ENCODE peak calls at places on chromosomes 12 and 14, in eight cellular contexts. One of them, this sample, is unnamed.

GRCh38 chr12:107759410-107759809 is 1.5 kb downstream of the PRDM4 start:
- DNase-seq in astrocyte of the spinal cord: peak
- DNase-seq in AG09309: peak
- DNase-seq in stomach: no peak
- DNase-seq in CD8-positive, alpha-beta T cell: peak
- DNase-seq in fibroblast of mammary gland: peak
- DNase-seq in IMR-90: peak
- DNase-seq in RWPE1: peak
- DNase-seq in this sample: peak

GRCh38 chr14:21987937-21988336 is 314.3 kb upstream of the OR4E1 start:
- DNase-seq in astrocyte of the spinal cord: peak
- DNase-seq in AG09309: no peak
- DNase-seq in stomach: no peak
- DNase-seq in CD8-positive, alpha-beta T cell: no peak
- DNase-seq in fibroblast of mammary gland: peak
- DNase-seq in IMR-90: peak
- DNase-seq in RWPE1: peak
- DNase-seq in this sample: no peak

GRCh38 chr12:48445538-48445937 is 26.8 kb upstream of the ANP32D start:
- DNase-seq in astrocyte of the spinal cord: no peak
- DNase-seq in AG09309: no peak
- DNase-seq in stomach: no peak
- DNase-seq in CD8-positive, alpha-beta T cell: no peak
- DNase-seq in fibroblast of mammary gland: no peak
- DNase-seq in IMR-90: no peak
- DNase-seq in RWPE1: no peak
- DNase-seq in this sample: no peak

GRCh38 chr12:32907166-32907565 is 10.6 kb upstream of the PKP2 start:
- DNase-seq in astrocyte of the spinal cord: no peak
- DNase-seq in AG09309: no peak
- DNase-seq in stomach: no peak
- DNase-seq in CD8-positive, alpha-beta T cell: no peak
- DNase-seq in fibroblast of mammary gland: no peak
- DNase-seq in IMR-90: no peak
- DNase-seq in RWPE1: no peak
- DNase-seq in this sample: no peak

GRCh38 chr12:59938190-59938962 is 342.5 kb downstream of the SLC16A7 start:
- DNase-seq in astrocyte of the spinal cord: no peak
- DNase-seq in AG09309: no peak
- DNase-seq in stomach: no peak
- DNase-seq in CD8-positive, alpha-beta T cell: no peak
- DNase-seq in fibroblast of mammary gland: no peak
- DNase-seq in IMR-90: no peak
- DNase-seq in RWPE1: no peak
- DNase-seq in this sample: no peak

GRCh38 chr14:90820958-90821357 is 4.7 kb upstream of the TTC7B start:
- DNase-seq in astrocyte of the spinal cord: peak
- DNase-seq in AG09309: peak
- DNase-seq in stomach: peak
- DNase-seq in CD8-positive, alpha-beta T cell: peak
- DNase-seq in fibroblast of mammary gland: peak
- DNase-seq in IMR-90: peak
- DNase-seq in RWPE1: peak
- DNase-seq in this sample: no peak

GRCh38 chr12:26126340-26127284 is 1.8 kb upstream of the BHLHE41 start:
- DNase-seq in astrocyte of the spinal cord: peak
- DNase-seq in AG09309: no peak
- DNase-seq in stomach: peak
- DNase-seq in CD8-positive, alpha-beta T cell: no peak
- DNase-seq in fibroblast of mammary gland: peak
- DNase-seq in IMR-90: peak
- DNase-seq in RWPE1: peak
- DNase-seq in this sample: no peak

GRCh38 chr14:104549536-104550339 is 29.8 kb upstream of the C14orf180 start:
- DNase-seq in astrocyte of the spinal cord: no peak
- DNase-seq in AG09309: no peak
- DNase-seq in stomach: no peak
- DNase-seq in CD8-positive, alpha-beta T cell: no peak
- DNase-seq in fibroblast of mammary gland: no peak
- DNase-seq in IMR-90: no peak
- DNase-seq in RWPE1: no peak
- DNase-seq in this sample: no peak

GRCh38 chr14:49820176-49820575 is 32.4 kb downstream of the NEMF start:
- DNase-seq in astrocyte of the spinal cord: no peak
- DNase-seq in AG09309: no peak
- DNase-seq in stomach: no peak
- DNase-seq in CD8-positive, alpha-beta T cell: no peak
- DNase-seq in fibroblast of mammary gland: no peak
- DNase-seq in IMR-90: no peak
- DNase-seq in RWPE1: no peak
- DNase-seq in this sample: no peak

GRCh38 chr14:103542545-103543088 is 13.6 kb downstream of the TRMT61A start:
- DNase-seq in astrocyte of the spinal cord: no peak
- DNase-seq in AG09309: no peak
- DNase-seq in stomach: peak
- DNase-seq in CD8-positive, alpha-beta T cell: no peak
- DNase-seq in fibroblast of mammary gland: no peak
- DNase-seq in IMR-90: no peak
- DNase-seq in RWPE1: no peak
- DNase-seq in this sample: no peak

GRCh38 chr12:82687020-82687951 is 580 bp downstream of the TMTC2 start:
- DNase-seq in astrocyte of the spinal cord: peak
- DNase-seq in AG09309: no peak
- DNase-seq in stomach: peak
- DNase-seq in CD8-positive, alpha-beta T cell: peak
- DNase-seq in fibroblast of mammary gland: peak
- DNase-seq in IMR-90: peak
- DNase-seq in RWPE1: peak
- DNase-seq in this sample: no peak

GRCh38 chr12:116855744-116856470 is 25.3 kb downstream of the HRK start:
- DNase-seq in astrocyte of the spinal cord: no peak
- DNase-seq in AG09309: no peak
- DNase-seq in stomach: no peak
- DNase-seq in CD8-positive, alpha-beta T cell: no peak
- DNase-seq in fibroblast of mammary gland: no peak
- DNase-seq in IMR-90: no peak
- DNase-seq in RWPE1: peak
- DNase-seq in this sample: no peak

GRCh38 chr12:71981149-71981548 is 42.5 kb downstream of the TPH2 start:
- DNase-seq in astrocyte of the spinal cord: no peak
- DNase-seq in AG09309: no peak
- DNase-seq in stomach: no peak
- DNase-seq in CD8-positive, alpha-beta T cell: no peak
- DNase-seq in fibroblast of mammary gland: no peak
- DNase-seq in IMR-90: peak
- DNase-seq in RWPE1: no peak
- DNase-seq in this sample: no peak

GRCh38 chr12:15931590-15932053 is 20.5 kb downstream of the DERA start:
- DNase-seq in astrocyte of the spinal cord: no peak
- DNase-seq in AG09309: no peak
- DNase-seq in stomach: no peak
- DNase-seq in CD8-positive, alpha-beta T cell: no peak
- DNase-seq in fibroblast of mammary gland: peak
- DNase-seq in IMR-90: no peak
- DNase-seq in RWPE1: no peak
- DNase-seq in this sample: no peak

GRCh38 chr12:32754101-32754500 is 1.6 kb downstream of the YARS2 start:
- DNase-seq in astrocyte of the spinal cord: no peak
- DNase-seq in AG09309: no peak
- DNase-seq in stomach: no peak
- DNase-seq in CD8-positive, alpha-beta T cell: no peak
- DNase-seq in fibroblast of mammary gland: peak
- DNase-seq in IMR-90: no peak
- DNase-seq in RWPE1: no peak
- DNase-seq in this sample: no peak

GRCh38 chr14:56490379-56490778 is 89.2 kb upstream of the TMEM260 start:
- DNase-seq in astrocyte of the spinal cord: peak
- DNase-seq in AG09309: no peak
- DNase-seq in stomach: no peak
- DNase-seq in CD8-positive, alpha-beta T cell: no peak
- DNase-seq in fibroblast of mammary gland: peak
- DNase-seq in IMR-90: peak
- DNase-seq in RWPE1: peak
- DNase-seq in this sample: no peak

GRCh38 chr12:23895792-23896218 is 53.7 kb downstream of the SOX5 start:
- DNase-seq in astrocyte of the spinal cord: peak
- DNase-seq in AG09309: no peak
- DNase-seq in stomach: no peak
- DNase-seq in CD8-positive, alpha-beta T cell: no peak
- DNase-seq in fibroblast of mammary gland: no peak
- DNase-seq in IMR-90: no peak
- DNase-seq in RWPE1: no peak
- DNase-seq in this sample: no peak

GRCh38 chr12:133221241-133221640 is 14.4 kb downstream of the ANHX start:
- DNase-seq in astrocyte of the spinal cord: no peak
- DNase-seq in AG09309: no peak
- DNase-seq in stomach: no peak
- DNase-seq in CD8-positive, alpha-beta T cell: no peak
- DNase-seq in fibroblast of mammary gland: no peak
- DNase-seq in IMR-90: no peak
- DNase-seq in RWPE1: no peak
- DNase-seq in this sample: no peak

DNA sequence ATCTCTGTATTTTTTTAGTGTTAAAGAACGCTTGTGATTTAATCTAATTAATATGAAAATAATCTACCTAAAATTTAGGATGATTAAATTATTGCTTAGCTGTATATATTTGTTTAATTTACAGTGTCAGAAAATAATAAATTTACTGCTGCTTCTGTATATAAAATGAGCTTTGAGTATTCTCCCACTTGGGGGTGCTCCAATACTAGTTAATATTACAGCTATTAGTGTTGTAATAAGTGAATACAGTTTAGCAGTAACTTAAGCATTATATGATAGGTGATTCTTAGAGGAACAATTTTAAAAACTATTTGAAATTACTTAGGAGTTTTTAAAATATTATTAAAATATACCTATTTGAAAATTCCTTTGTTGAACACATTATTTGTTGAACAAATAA is 62.2 kb downstream of the PAPOLA start:
- DNase-seq in astrocyte of the spinal cord: no peak
- DNase-seq in AG09309: no peak
- DNase-seq in stomach: no peak
- DNase-seq in CD8-positive, alpha-beta T cell: no peak
- DNase-seq in fibroblast of mammary gland: peak
- DNase-seq in IMR-90: no peak
- DNase-seq in RWPE1: no peak
- DNase-seq in this sample: no peak
- TF ChIP-seq CTCF in astrocyte of the spinal cord: peak
- TF ChIP-seq CTCF in AG09309: no peak
- TF ChIP-seq CTCF in stomach: no peak
- TF ChIP-seq CTCF in CD8-positive, alpha-beta T cell: no peak
- TF ChIP-seq CTCF in fibroblast of mammary gland: no peak
- TF ChIP-seq CTCF in IMR-90: peak
- TF ChIP-seq CTCF in RWPE1: no peak
- TF ChIP-seq CTCF in this sample: no peak

GRCh38 chr14:65412881-65413738 is 580 bp downstream of the FUT8 start:
- DNase-seq in astrocyte of the spinal cord: peak
- DNase-seq in AG09309: no peak
- DNase-seq in stomach: peak
- DNase-seq in CD8-positive, alpha-beta T cell: peak
- DNase-seq in fibroblast of mammary gland: peak
- DNase-seq in IMR-90: peak
- DNase-seq in RWPE1: peak
- DNase-seq in this sample: no peak

GRCh38 chr14:65415613-65416012 is 3.1 kb downstream of the FUT8 start:
- DNase-seq in astrocyte of the spinal cord: no peak
- DNase-seq in AG09309: no peak
- DNase-seq in stomach: no peak
- DNase-seq in CD8-positive, alpha-beta T cell: no peak
- DNase-seq in fibroblast of mammary gland: no peak
- DNase-seq in IMR-90: no peak
- DNase-seq in RWPE1: no peak
- DNase-seq in this sample: no peak

GRCh38 chr14:65412189-65412846 is at the start of gene FUT8:
- DNase-seq in astrocyte of the spinal cord: peak
- DNase-seq in AG09309: peak
- DNase-seq in stomach: peak
- DNase-seq in CD8-positive, alpha-beta T cell: peak
- DNase-seq in fibroblast of mammary gland: peak
- DNase-seq in IMR-90: peak
- DNase-seq in RWPE1: peak
- DNase-seq in this sample: peak

GRCh38 chr14:65413739-65414045 is 1.2 kb downstream of the FUT8 start:
- DNase-seq in astrocyte of the spinal cord: no peak
- DNase-seq in AG09309: no peak
- DNase-seq in stomach: no peak
- DNase-seq in CD8-positive, alpha-beta T cell: no peak
- DNase-seq in fibroblast of mammary gland: no peak
- DNase-seq in IMR-90: no peak
- DNase-seq in RWPE1: no peak
- DNase-seq in this sample: no peak

DNA sequence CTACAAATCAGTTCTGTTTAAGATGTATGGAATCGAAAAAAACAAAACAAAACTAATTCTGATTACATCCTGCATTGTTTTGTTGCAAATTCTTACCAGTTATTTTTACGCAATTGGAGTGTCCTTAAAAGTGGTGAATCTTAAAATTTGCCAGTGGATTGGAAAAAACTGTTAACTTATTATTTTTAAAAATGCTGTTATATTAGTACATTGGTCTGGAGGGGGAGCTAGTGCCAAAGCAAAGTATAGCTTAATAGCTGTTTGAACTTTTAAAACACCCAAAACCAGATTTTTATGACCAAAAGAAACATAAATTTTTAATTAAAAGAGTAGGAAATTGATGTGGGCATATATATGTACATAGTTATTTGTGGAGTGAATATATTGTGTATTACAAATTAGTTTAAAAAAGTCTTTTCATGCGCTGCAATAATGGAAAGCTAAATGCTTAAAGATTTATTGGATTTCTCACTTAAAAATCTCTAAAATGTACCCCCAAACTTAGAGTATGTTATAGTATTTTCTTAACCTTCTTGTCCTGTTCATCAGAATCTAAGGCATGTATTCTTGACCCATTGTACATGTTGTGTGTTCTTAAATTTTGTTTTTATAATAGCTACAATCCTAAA is 2.5 kb downstream of the FUT8 start:
- DNase-seq in astrocyte of the spinal cord: peak
- DNase-seq in AG09309: no peak
- DNase-seq in stomach: no peak
- DNase-seq in CD8-positive, alpha-beta T cell: no peak
- DNase-seq in fibroblast of mammary gland: peak
- DNase-seq in IMR-90: peak
- DNase-seq in RWPE1: peak
- DNase-seq in this sample: no peak
- TF ChIP-seq CTCF in astrocyte of the spinal cord: peak
- TF ChIP-seq CTCF in AG09309: peak
- TF ChIP-seq CTCF in stomach: no peak
- TF ChIP-seq CTCF in CD8-positive, alpha-beta T cell: peak
- TF ChIP-seq CTCF in fibroblast of mammary gland: peak
- TF ChIP-seq CTCF in IMR-90: peak
- TF ChIP-seq CTCF in RWPE1: peak
- TF ChIP-seq CTCF in this sample: peak

GRCh38 chr14:28375295-28375694 is 391.3 kb upstream of the FOXG1 start:
- DNase-seq in astrocyte of the spinal cord: peak
- DNase-seq in AG09309: no peak
- DNase-seq in stomach: no peak
- DNase-seq in CD8-positive, alpha-beta T cell: no peak
- DNase-seq in fibroblast of mammary gland: peak
- DNase-seq in IMR-90: no peak
- DNase-seq in RWPE1: no peak
- DNase-seq in this sample: no peak
- TF ChIP-seq CTCF in astrocyte of the spinal cord: peak
- TF ChIP-seq CTCF in AG09309: no peak
- TF ChIP-seq CTCF in stomach: no peak
- TF ChIP-seq CTCF in CD8-positive, alpha-beta T cell: no peak
- TF ChIP-seq CTCF in fibroblast of mammary gland: peak
- TF ChIP-seq CTCF in IMR-90: no peak
- TF ChIP-seq CTCF in RWPE1: no peak
- TF ChIP-seq CTCF in this sample: no peak

GRCh38 chr14:35140718-35141581 is 18.6 kb downstream of the PRORP start:
- DNase-seq in astrocyte of the spinal cord: peak
- DNase-seq in AG09309: no peak
- DNase-seq in stomach: no peak
- DNase-seq in CD8-positive, alpha-beta T cell: no peak
- DNase-seq in fibroblast of mammary gland: peak
- DNase-seq in IMR-90: peak
- DNase-seq in RWPE1: peak
- DNase-seq in this sample: no peak
- TF ChIP-seq CTCF in astrocyte of the spinal cord: peak
- TF ChIP-seq CTCF in AG09309: no peak
- TF ChIP-seq CTCF in stomach: peak
- TF ChIP-seq CTCF in CD8-positive, alpha-beta T cell: peak
- TF ChIP-seq CTCF in fibroblast of mammary gland: peak
- TF ChIP-seq CTCF in IMR-90: peak
- TF ChIP-seq CTCF in RWPE1: peak
- TF ChIP-seq CTCF in this sample: no peak

This sample was measured in BJ.